ENCODE peak calls at places on chromosomes 1 and 21, in seven cellular contexts. W is A549, X is PC-3, S is BJ, H is tibial artery, U is brain microvascular endothelial cell, I is ovary. V is an unnamed sample.
A peak's percentile ranks its signal among the peaks of the same experiment; 100 is the strongest.

GRCh38 chr1:175317309-175317708 is 124.7 kb upstream of the KIAA0040 start:
- DNase-seq in W (no peak), X (peak; percentile 21), S (no peak), H (no peak), U (no peak), I (no peak), V (no peak)

GRCh38 chr1:12196641-12197482 is 30.1 kb downstream of the TNFRSF1B start:
- DNase-seq in W (no peak), X (no peak), S (no peak), H (peak; percentile 75), U (no peak), I (no peak), V (no peak)

GRCh38 chr21:28509031-28509430 is 483.6 kb downstream of the LTN1 start:
- DNase-seq in W (no peak), X (no peak), S (no peak), H (no peak), U (no peak), I (no peak), V (no peak)

GRCh38 chr1:186330758-186331157 is 44.3 kb downstream of the TPR start:
- DNase-seq in W (no peak), X (peak; percentile 10), S (no peak), H (no peak), U (peak; percentile 6), I (no peak), V (no peak)

GRCh38 chr1:32992489-32993214 is 28.0 kb upstream of the RNF19B start:
- DNase-seq in W (peak; percentile 83), X (peak; percentile 93), S (peak; percentile 87), H (peak; percentile 90), U (peak; percentile 97), I (peak; percentile 36), V (peak; percentile 69)

GRCh38 chr1:19811206-19811851 is 3.8 kb downstream of the RNF186 start:
- DNase-seq in W (peak; percentile 24), X (peak; percentile 47), S (no peak), H (no peak), U (peak; percentile 11), I (no peak), V (no peak)

GRCh38 chr1:60102691-60103090 is 29.1 kb upstream of the C1orf87 start:
- DNase-seq in W (no peak), X (no peak), S (no peak), H (no peak), U (no peak), I (no peak), V (peak; percentile 24)

GRCh38 chr21:28776251-28776650 is 216.4 kb downstream of the LTN1 start:
- DNase-seq in W (no peak), X (peak; percentile 21), S (no peak), H (no peak), U (peak; percentile 95), I (no peak), V (no peak)

GRCh38 chr21:42236693-42237092 is 17.8 kb downstream of the ABCG1 start:
- DNase-seq in W (no peak), X (no peak), S (no peak), H (no peak), U (no peak), I (no peak), V (no peak)

GRCh38 chr1:6037338-6037762 is 8.3 kb upstream of the KCNAB2 start:
- DNase-seq in W (no peak), X (peak; percentile 52), S (no peak), H (no peak), U (peak; percentile 87), I (no peak), V (no peak)

GRCh38 chr1:168835791-168836190 is 106.8 kb upstream of the DPT start:
- DNase-seq in W (no peak), X (no peak), S (no peak), H (no peak), U (no peak), I (no peak), V (no peak)

GRCh38 chr1:168520052-168520751 is 23.6 kb downstream of the XCL2 start:
- DNase-seq in W (no peak), X (no peak), S (no peak), H (no peak), U (no peak), I (no peak), V (no peak)

GRCh38 chr1:44675186-44675585 is 672 bp downstream of the ARMH1 start:
- DNase-seq in W (no peak), X (no peak), S (no peak), H (no peak), U (no peak), I (no peak), V (no peak)

GRCh38 chr1:234684854-234685253 is 74.9 kb upstream of the IRF2BP2 start:
- DNase-seq in W (no peak), X (no peak), S (no peak), H (no peak), U (no peak), I (peak; percentile 60), V (no peak)

GRCh38 chr21:45894891-45895777 is 86.4 kb upstream of the COL6A1 start:
- DNase-seq in W (no peak), X (no peak), S (no peak), H (no peak), U (no peak), I (no peak), V (no peak)

GRCh38 chr1:197782719-197783328 is 7.5 kb upstream of the DENND1B start:
- DNase-seq in W (no peak), X (no peak), S (no peak), H (no peak), U (no peak), I (no peak), V (no peak)

DNA sequence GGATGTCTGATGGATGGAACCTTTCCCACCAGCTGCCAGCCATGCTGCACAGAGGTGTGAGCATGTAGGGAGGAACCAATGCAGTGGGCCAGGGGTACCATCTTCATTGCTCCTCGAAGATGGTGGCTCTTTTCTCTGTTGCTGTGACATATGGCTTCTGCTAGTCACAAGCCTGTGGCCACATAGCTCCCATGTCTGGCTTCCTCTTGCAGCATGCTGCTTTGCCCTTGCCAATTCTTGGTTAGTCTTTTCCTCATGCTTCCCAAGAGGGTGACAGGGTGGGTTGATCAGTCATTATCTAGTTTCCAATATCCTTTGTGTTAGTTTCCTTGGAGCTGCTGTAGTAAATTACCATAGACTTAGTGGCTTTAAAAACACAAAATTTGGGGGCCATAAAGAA is 123.4 kb downstream of the ETS2 start:
- DNase-seq in W (no peak), X (no peak), S (no peak), H (no peak), U (no peak), I (no peak), V (no peak)
- H3K4me3 ChIP-seq in W (no peak overlapping the region), X (no peak overlapping the region), S (no peak overlapping the region), H (no peak overlapping the region), U (no peak overlapping the region), I (no peak overlapping the region), V (no peak overlapping the region)

GRCh38 chr1:63272811-63273210 is 49.6 kb upstream of the FOXD3 start:
- DNase-seq in W (no peak), X (no peak), S (no peak), H (no peak), U (no peak), I (no peak), V (no peak)

GRCh38 chr1:63274371-63274770 is 48.0 kb upstream of the FOXD3 start:
- DNase-seq in W (no peak), X (no peak), S (no peak), H (no peak), U (no peak), I (no peak), V (no peak)

GRCh38 chr1:63274979-63275378 is 47.4 kb upstream of the FOXD3 start:
- DNase-seq in W (no peak), X (no peak), S (no peak), H (no peak), U (no peak), I (no peak), V (no peak)

GRCh38 chr1:63277195-63278192 is 44.9 kb upstream of the FOXD3 start:
- DNase-seq in W (no peak), X (no peak), S (no peak), H (no peak), U (no peak), I (no peak), V (no peak)

GRCh38 chr1:63276625-63277024 is 45.7 kb upstream of the FOXD3 start:
- DNase-seq in W (no peak), X (no peak), S (no peak), H (no peak), U (no peak), I (no peak), V (no peak)
- H3K4me3 ChIP-seq in W (no peak overlapping the region), X (no peak overlapping the region), S (no peak overlapping the region), H (no peak overlapping the region), U (peak overlapping the region; percentile 10), I (no peak overlapping the region), V (no peak overlapping the region)

GRCh38 chr1:109112652-109113285 is 1.1 kb upstream of the ELAPOR1 start:
- DNase-seq in W (peak; percentile 80), X (peak; percentile 87), S (peak; percentile 44), H (peak; percentile 95), U (peak; percentile 93), I (peak; percentile 94), V (peak; percentile 68)

GRCh38 chr1:109116286-109116685 is 2.4 kb downstream of the ELAPOR1 start:
- DNase-seq in W (no peak), X (no peak), S (no peak), H (no peak), U (no peak), I (no peak), V (no peak)

GRCh38 chr1:109115685-109116084 is 1.8 kb downstream of the ELAPOR1 start:
- DNase-seq in W (no peak), X (no peak), S (no peak), H (no peak), U (no peak), I (no peak), V (no peak)

GRCh38 chr1:109112056-109112651 is 1.8 kb upstream of the ELAPOR1 start:
- DNase-seq in W (peak; percentile 34), X (peak; percentile 41), S (no peak), H (no peak), U (no peak), I (no peak), V (no peak)

GRCh38 chr1:109113787-109114568 is at the start of gene ELAPOR1:
- DNase-seq in W (no peak), X (peak; percentile 38), S (no peak), H (no peak), U (no peak), I (peak; percentile 34), V (no peak)
- H3K4me3 ChIP-seq in W (peak within 1 kb of the TSS; percentile 37), X (peak within 1 kb of the TSS; percentile 59), S (peak within 1 kb of the TSS; percentile 37), H (peak within 1 kb of the TSS; percentile 48), U (peak within 1 kb of the TSS; percentile 28), I (peak within 1 kb of the TSS; percentile 24), V (peak within 1 kb of the TSS; percentile 3)

DNA sequence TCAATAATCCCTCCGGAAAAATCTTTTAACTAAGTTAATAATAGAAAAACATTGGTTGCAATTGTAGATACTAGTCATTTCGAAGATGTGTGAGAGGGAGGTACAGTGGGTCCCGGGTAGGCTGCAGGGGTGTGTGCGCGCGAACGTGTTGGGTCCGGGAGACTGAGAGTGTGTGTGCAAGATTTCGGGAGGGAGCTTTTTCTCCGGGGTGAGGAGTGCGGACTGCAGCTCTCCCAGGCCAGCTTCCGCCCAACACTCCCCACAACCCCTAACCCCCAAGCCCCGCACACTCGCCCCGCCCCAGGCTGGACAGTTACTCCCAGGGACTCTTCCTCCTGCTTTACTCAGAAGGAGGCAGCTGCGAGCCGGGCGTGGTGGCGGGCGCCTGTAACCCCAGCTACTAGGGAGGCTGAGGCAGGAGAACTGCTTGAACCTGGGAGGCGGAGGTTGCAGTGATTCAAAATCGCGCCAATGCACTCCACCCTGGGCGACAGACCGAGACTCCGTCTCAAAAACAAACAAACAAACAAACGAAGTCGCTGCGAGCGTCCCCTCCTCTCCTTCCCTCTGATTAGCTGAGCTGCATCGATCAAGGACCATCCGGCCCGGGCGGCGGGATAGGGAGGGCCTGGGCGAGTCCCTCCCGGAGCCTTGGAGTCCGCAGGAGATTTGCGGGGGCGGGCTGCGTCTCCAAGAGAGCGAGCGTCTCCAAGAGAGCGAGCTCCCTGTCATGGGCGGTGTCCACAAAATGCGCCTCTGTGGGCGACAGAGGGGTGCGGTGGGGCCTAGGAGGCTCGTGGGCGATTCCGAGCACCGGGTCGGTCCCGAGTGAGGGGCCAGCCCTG is 28.3 kb upstream of the PPM1J start:
- DNase-seq in W (no peak), X (no peak), S (no peak), H (no peak), U (peak; percentile 18), I (no peak), V (no peak)
- H3K4me3 ChIP-seq in W (no peak overlapping the region), X (no peak overlapping the region), S (peak overlapping the region; percentile 22), H (peak overlapping the region; percentile 30), U (peak overlapping the region; percentile 53), I (no peak overlapping the region), V (peak overlapping the region; percentile 31)

V was measured in HFF-Myc.